ENCODE peak calls at places on chromosomes 4 and X, in eight cellular contexts. A, B, P, S, N, K, Q and J are unnamed samples.

GRCh38 chrX:150035531-150035930 is 97.2 kb upstream of the EOLA2 start:
- DNase-seq in B (no peak), P (peak; percentile 39), K (no peak), N (no peak), A (no peak), Q (peak; percentile 40), S (no peak), J (no peak)

GRCh38 chr4:106986486-106986885 is 49.6 kb downstream of the DKK2 start:
- DNase-seq in Q (no peak), B (no peak), K (no peak), N (no peak), S (no peak), A (no peak), P (no peak), J (no peak)

GRCh38 chr4:116397714-116398113 is 687.7 kb downstream of the TRAM1L1 start:
- DNase-seq in A (no peak), B (no peak), P (no peak), S (no peak), K (no peak), N (no peak), Q (no peak), J (no peak)

GRCh38 chr4:112540695-112541094 is 24.7 kb upstream of the NEUROG2 start:
- DNase-seq in P (no peak), S (no peak), A (no peak), Q (no peak), K (no peak), B (no peak), N (no peak), J (no peak)

GRCh38 chrX:129577473-129577872 is 37.4 kb downstream of the OCRL start:
- DNase-seq in B (peak; percentile 32), A (no peak), Q (peak; percentile 47), N (no peak), P (peak; percentile 83), S (no peak), K (no peak), J (no peak)

GRCh38 chr4:1021386-1022050 is 10.1 kb downstream of the FGFRL1 start:
- DNase-seq in B (no peak), K (peak; percentile 55), P (no peak), A (no peak), N (no peak), Q (no peak), S (peak; percentile 41), J (no peak)

GRCh38 chrX:151983186-151983585 is 8.7 kb upstream of the GABRE start:
- DNase-seq in Q (no peak), S (no peak), B (no peak), A (no peak), K (no peak), P (no peak), N (no peak), J (no peak)

GRCh38 chr4:56139241-56139827 is 190.6 kb downstream of the CEP135 start:
- DNase-seq in N (no peak), B (no peak), A (no peak), Q (no peak), K (no peak), S (no peak), P (no peak), J (no peak)

GRCh38 chr4:104491826-104492771 is 2.6 kb downstream of the CXXC4 start:
- DNase-seq in K (peak; percentile 9), Q (peak; percentile 13), B (no peak), S (peak; percentile 87), P (no peak), A (no peak), N (no peak), J (no peak)

GRCh38 chr4:14827111-14827510 is 175.2 kb upstream of the CPEB2 start:
- DNase-seq in A (no peak), K (no peak), S (no peak), N (no peak), B (no peak), Q (no peak), P (peak; percentile 2), J (no peak)

GRCh38 chr4:125750827-125751466 is 436.2 kb downstream of the FAT4 start:
- DNase-seq in P (peak; percentile 54), A (no peak), N (peak; percentile 13), B (peak; percentile 10), Q (peak; percentile 68), S (no peak), K (no peak), J (no peak)

GRCh38 chr4:80045831-80046230 is 27.2 kb downstream of the ANTXR2 start:
- DNase-seq in A (no peak), K (no peak), S (no peak), P (peak; percentile 76), B (no peak), N (no peak), Q (no peak), J (no peak)

GRCh38 chr4:107740381-107740780 is 20.3 kb upstream of the PAPSS1 start:
- DNase-seq in P (peak; percentile 9), S (no peak), Q (peak; percentile 14), A (no peak), K (no peak), B (no peak), N (no peak), J (no peak)

GRCh38 chr4:129708776-129709175 is 612.8 kb downstream of the C4orf33 start:
- DNase-seq in K (no peak), A (no peak), Q (no peak), N (no peak), B (no peak), P (no peak), S (no peak), J (no peak)

GRCh38 chrX:56765816-56766553 is 36.9 kb downstream of the NBDY start:
- DNase-seq in N (no peak), Q (no peak), K (peak; percentile 12), P (no peak), A (no peak), S (no peak), B (no peak), J (peak; percentile 42)

GRCh38 chr4:174709531-174709930 is 119.5 kb downstream of the GLRA3 start:
- DNase-seq in N (no peak), A (no peak), P (no peak), S (no peak), Q (no peak), B (no peak), K (no peak), J (no peak)

GRCh38 chr4:109022941-109023340 is 260.1 kb upstream of the ETNPPL start:
- DNase-seq in B (no peak), Q (no peak), A (no peak), S (no peak), P (peak; percentile 15), N (no peak), K (no peak), J (no peak)

GRCh38 chrX:154490021-154490413 is 412 bp downstream of the SLC10A3 start:
- DNase-seq in S (no peak), P (peak; percentile 45), K (peak; percentile 30), B (no peak), A (peak; percentile 18), Q (peak; percentile 22), N (peak; percentile 66), J (no peak)

GRCh38 chrX:80816051-80816450 is 6.4 kb upstream of the BRWD3 start:
- DNase-seq in K (no peak), S (no peak), P (no peak), Q (no peak), N (no peak), A (no peak), B (no peak), J (no peak)

DNA sequence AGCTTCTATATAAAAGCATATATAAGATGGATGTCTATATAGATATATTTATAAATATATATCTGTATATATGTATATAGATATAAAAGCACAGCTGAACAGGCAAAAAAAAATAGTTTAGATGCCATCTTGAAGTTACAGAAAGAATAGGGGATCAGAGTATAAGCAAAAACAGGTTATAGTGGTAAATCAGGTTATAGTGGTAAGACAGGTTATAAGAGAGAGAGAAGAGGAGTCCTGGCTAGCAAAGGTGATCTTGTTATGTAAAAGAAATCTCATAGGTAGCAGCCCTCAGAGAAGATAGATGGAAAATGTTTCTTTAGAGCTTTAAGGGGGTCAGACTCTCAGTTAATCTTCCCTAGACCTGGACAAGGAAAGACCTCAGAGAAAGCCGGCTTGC is 1263.1 kb downstream of the PCDH7 start:
- DNase-seq in A (no peak), N (no peak), K (no peak), S (no peak), Q (no peak), B (no peak), P (no peak), J (no peak)
- H3K4me3 ChIP-seq in A (no peak overlapping the region), N (no peak overlapping the region), K (no peak overlapping the region), S (no peak overlapping the region), Q (no peak overlapping the region), B (no peak overlapping the region), P (no peak overlapping the region), J (no peak overlapping the region)

DNA sequence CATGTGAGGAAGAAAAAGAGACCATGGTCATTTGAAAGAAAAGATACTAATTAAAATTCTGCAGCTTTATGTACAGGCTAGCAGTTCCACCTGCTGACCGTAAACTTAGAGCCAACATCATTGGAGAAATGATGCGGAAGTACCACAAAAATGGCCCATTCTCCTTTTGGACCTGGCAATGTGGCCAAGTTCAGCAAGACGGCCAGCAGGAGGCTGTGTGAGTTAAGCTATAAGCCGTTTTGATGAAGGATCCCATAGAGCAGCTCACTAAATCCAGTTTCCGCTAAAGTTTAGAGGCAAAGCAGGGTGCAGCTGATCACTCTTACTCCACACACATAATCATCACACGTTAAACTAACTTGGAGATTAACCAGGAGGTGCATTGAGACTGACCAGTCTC is 133.8 kb downstream of the LDB2 start:
- DNase-seq in B (no peak), Q (peak; percentile 0), K (no peak), A (no peak), N (no peak), P (peak; percentile 29), S (no peak), J (no peak)
- TF ChIP-seq CTCF in B (no peak), Q (no peak), K (no peak), A (no peak), N (no peak), P (peak; percentile 31), S (no peak), J (no peak)

GRCh38 chr4:53866055-53866454 is 198.3 kb downstream of the CHIC2 start:
- DNase-seq in B (no peak), S (no peak), A (no peak), Q (no peak), K (no peak), P (no peak), N (no peak), J (no peak)

GRCh38 chr4:53863163-53863562 is 201.2 kb downstream of the CHIC2 start:
- DNase-seq in A (peak; percentile 34), P (peak; percentile 49), K (no peak), B (peak; percentile 34), S (no peak), Q (no peak), N (peak; percentile 33), J (no peak)

GRCh38 chr4:53865031-53865430 is 199.4 kb downstream of the CHIC2 start:
- DNase-seq in P (no peak), A (no peak), B (no peak), Q (no peak), S (no peak), K (no peak), N (no peak), J (no peak)

GRCh38 chr4:53861856-53862610 is 202.4 kb downstream of the CHIC2 start:
- DNase-seq in N (peak; percentile 38), B (no peak), S (no peak), Q (peak; percentile 40), P (peak; percentile 96), K (no peak), A (peak; percentile 40), J (no peak)

GRCh38 chr4:53863731-53864130 is 200.7 kb downstream of the CHIC2 start:
- DNase-seq in N (no peak), Q (no peak), K (no peak), A (no peak), P (no peak), B (no peak), S (no peak), J (no peak)
- TF ChIP-seq POLR2A in N (no peak), Q (no peak), K (no peak), A (no peak), P (no peak), B (no peak), S (no peak), J (no peak)

GRCh38 chr4:98528882-98529281 is 129.5 kb downstream of the TSPAN5 start:
- DNase-seq in N (no peak), Q (no peak), P (no peak), K (no peak), S (no peak), B (no peak), A (no peak), J (no peak)
- H3K4me3 ChIP-seq in N (no peak overlapping the region), Q (no peak overlapping the region), P (no peak overlapping the region), K (no peak overlapping the region), S (no peak overlapping the region), B (no peak overlapping the region), A (no peak overlapping the region), J (no peak overlapping the region)